ENCODE peak calls at places on chromosomes 11 and 22, in seven cellular contexts. I is T-cell, P is choroid plexus epithelial cell, N is trophoblast cell, M is NCI-H510A, U is GM04504, F is SHP77. J is an unnamed sample.

GRCh38 chr22:35661377-35661937 is 13.2 kb downstream of the APOL6 start:
- DNase-seq in I (no peak), P (peak; percentile 49), N (peak; percentile 58), M (no peak), U (no peak), F (no peak), J (no peak)

GRCh38 chr22:49583886-49584505 is 243.7 kb downstream of the BRD1 start:
- DNase-seq in I (no peak), P (no peak), N (no peak), M (no peak), U (no peak), F (no peak), J (no peak)

GRCh38 chr11:103877221-103877620 is 159.2 kb upstream of the DDI1 start:
- DNase-seq in I (no peak), P (peak; percentile 53), N (no peak), M (no peak), U (no peak), F (no peak), J (no peak)

GRCh38 chr22:32050678-32051515 is 7.8 kb downstream of the SLC5A1 start:
- DNase-seq in I (peak; percentile 5), P (peak; percentile 93), N (peak; percentile 86), M (peak; percentile 42), U (peak; percentile 71), F (no peak), J (no peak)

GRCh38 chr11:3231851-3232744 is at the start of gene MRGPRE:
- DNase-seq in I (no peak), P (peak; percentile 5), N (no peak), M (no peak), U (no peak), F (peak; percentile 61), J (no peak)

GRCh38 chr11:68653486-68654430 is 30.6 kb upstream of the GAL start:
- DNase-seq in I (no peak), P (no peak), N (no peak), M (no peak), U (no peak), F (no peak), J (no peak)

GRCh38 chr22:25829237-25829636 is 87.2 kb downstream of the MYO18B start:
- DNase-seq in I (no peak), P (no peak), N (no peak), M (no peak), U (no peak), F (no peak), J (no peak)

GRCh38 chr22:31138126-31138525 is 2.2 kb downstream of the PLA2G3 start:
- DNase-seq in I (no peak), P (no peak), N (no peak), M (no peak), U (no peak), F (no peak), J (no peak)

GRCh38 chr11:70549796-70550195 is 151.5 kb downstream of the CTTN start:
- DNase-seq in I (no peak), P (no peak), N (no peak), M (no peak), U (no peak), F (no peak), J (no peak)

GRCh38 chr11:61534901-61535839 is 26.6 kb downstream of the LRRC10B start:
- DNase-seq in I (no peak), P (no peak), N (no peak), M (no peak), U (no peak), F (no peak), J (no peak)

GRCh38 chr22:27871306-27872014 is 47.6 kb downstream of the PITPNB start:
- DNase-seq in I (no peak), P (no peak), N (no peak), M (no peak), U (no peak), F (no peak), J (no peak)

GRCh38 chr11:37770145-37770544 is 1172.1 kb upstream of the RAG2 start:
- DNase-seq in I (no peak), P (peak; percentile 4), N (no peak), M (no peak), U (no peak), F (no peak), J (no peak)

GRCh38 chr11:65471410-65471762 is 27.5 kb upstream of the MALAT1 start:
- DNase-seq in I (no peak), P (peak; percentile 87), N (peak; percentile 35), M (no peak), U (no peak), F (peak; percentile 82), J (peak; percentile 58)

GRCh38 chr11:7673724-7674434 is 579 bp upstream of the CYB5R2 start:
- DNase-seq in I (no peak), P (peak; percentile 43), N (peak; percentile 76), M (peak; percentile 65), U (no peak), F (no peak), J (no peak)

GRCh38 chr11:96207459-96208449 is 135.2 kb downstream of the MAML2 start:
- DNase-seq in I (peak; percentile 38), P (peak; percentile 30), N (no peak), M (no peak), U (no peak), F (no peak), J (no peak)

GRCh38 chr11:47595029-47595428 is 818 bp upstream of the C1QTNF4 start:
- DNase-seq in I (no peak), P (no peak), N (no peak), M (no peak), U (no peak), F (no peak), J (no peak)

GRCh38 chr11:118791015-118791960 is at the start of gene DDX6:
- DNase-seq in I (peak; percentile 92), P (peak; percentile 93), N (peak; percentile 86), M (peak; percentile 88), U (peak; percentile 73), F (peak; percentile 72), J (peak; percentile 61)

GRCh38 chr11:61700221-61700620 is 20.0 kb downstream of the DAGLA start:
- DNase-seq in I (no peak), P (peak; percentile 76), N (peak; percentile 89), M (peak; percentile 81), U (peak; percentile 32), F (peak; percentile 68), J (no peak)

GRCh38 chr11:111975076-111975806 is 38.1 kb downstream of the DIXDC1 start:
- DNase-seq in I (no peak), P (no peak), N (no peak), M (no peak), U (no peak), F (no peak), J (no peak)

GRCh38 chr11:116837231-116838091 is at the start of gene APOA1:
- DNase-seq in I (no peak), P (no peak), N (no peak), M (no peak), U (no peak), F (no peak), J (no peak)

GRCh38 chr11:70671611-70672010 is 273.3 kb downstream of the CTTN start:
- DNase-seq in I (no peak), P (no peak), N (no peak), M (no peak), U (no peak), F (no peak), J (no peak)

GRCh38 chr22:49765951-49766350 is 61.7 kb downstream of the BRD1 start:
- DNase-seq in I (no peak), P (no peak), N (no peak), M (no peak), U (no peak), F (no peak), J (no peak)

GRCh38 chr11:117039897-117040296 is 58.3 kb downstream of the SIK3 start:
- DNase-seq in I (no peak), P (no peak), N (no peak), M (no peak), U (no peak), F (no peak), J (no peak)

GRCh38 chr11:70510106-70510505 is 111.8 kb downstream of the CTTN start:
- DNase-seq in I (no peak), P (no peak), N (no peak), M (no peak), U (no peak), F (no peak), J (no peak)

GRCh38 chr11:132024587-132025295 is 654.3 kb downstream of the NTM start:
- DNase-seq in I (no peak), P (peak; percentile 87), N (peak; percentile 68), M (no peak), U (peak; percentile 38), F (no peak), J (no peak)

GRCh38 chr22:26558246-26558895 is 31.6 kb downstream of the TPST2 start:
- DNase-seq in I (no peak), P (peak; percentile 58), N (no peak), M (no peak), U (no peak), F (no peak), J (no peak)

GRCh38 chr11:77345621-77346020 is 44.1 kb upstream of the GDPD4 start:
- DNase-seq in I (no peak), P (peak; percentile 23), N (peak; percentile 23), M (no peak), U (peak; percentile 26), F (no peak), J (no peak)

GRCh38 chr11:120652705-120653335 is 141.3 kb downstream of the GRIK4 start:
- DNase-seq in I (no peak), P (peak; percentile 17), N (peak; percentile 20), M (no peak), U (no peak), F (peak; percentile 49), J (no peak)

GRCh38 chr11:559712-560304 is 730 bp downstream of the LMNTD2 start:
- DNase-seq in I (no peak), P (no peak), N (peak; percentile 70), M (no peak), U (no peak), F (no peak), J (no peak)

GRCh38 chr11:131064373-131064991 is 148.2 kb upstream of the SNX19 start:
- DNase-seq in I (no peak), P (peak; percentile 78), N (peak; percentile 69), M (no peak), U (no peak), F (peak; percentile 42), J (peak; percentile 58)

GRCh38 chr11:125890447-125891100 is 3.1 kb downstream of the HYLS1 start:
- DNase-seq in I (no peak), P (no peak), N (no peak), M (no peak), U (no peak), F (no peak), J (no peak)

GRCh38 chr22:44523981-44524759 is 26.1 kb upstream of the RTL6 start:
- DNase-seq in I (no peak), P (peak; percentile 94), N (peak; percentile 85), M (no peak), U (peak; percentile 93), F (no peak), J (no peak)

GRCh38 chr11:65132988-65133700 is 1.2 kb downstream of the SYVN1 start:
- DNase-seq in I (peak; percentile 28), P (peak; percentile 35), N (peak; percentile 76), M (peak; percentile 66), U (no peak), F (no peak), J (no peak)

GRCh38 chr11:61141601-61142028 is 19.6 kb downstream of the VPS37C start:
- DNase-seq in I (no peak), P (no peak), N (no peak), M (peak; percentile 98), U (no peak), F (peak; percentile 89), J (no peak)

GRCh38 chr22:45642966-45643365 is 28.7 kb upstream of the ATXN10 start:
- DNase-seq in I (no peak), P (no peak), N (no peak), M (no peak), U (no peak), F (no peak), J (no peak)

GRCh38 chr11:74446445-74446844 is 20.9 kb downstream of the KCNE3 start:
- DNase-seq in I (no peak), P (no peak), N (no peak), M (no peak), U (no peak), F (no peak), J (no peak)